ENCODE peak calls at places on chromosome 20, in four cellular contexts. R, T, C and A are unnamed samples.

GRCh38 chr20:41181567-41181966 is 44.2 kb downstream of the PLCG1 start:
- DNase-seq in R (no peak), T (no peak), C (no peak), A (no peak)

GRCh38 chr20:48478370-48478769 is 349.4 kb downstream of the PREX1 start:
- DNase-seq in R (no peak), T (no peak), C (no peak), A (no peak)

GRCh38 chr20:44109951-44110361 is 77.0 kb downstream of the JPH2 start:
- DNase-seq in R (no peak), T (no peak), C (no peak), A (no peak)

GRCh38 chr20:62410742-62411478 is 3.8 kb upstream of the CABLES2 start:
- DNase-seq in R (no peak), T (no peak), C (no peak), A (no peak)

GRCh38 chr20:6533828-6534388 is 233.6 kb upstream of the BMP2 start:
- DNase-seq in R (no peak), T (no peak), C (no peak), A (no peak)

GRCh38 chr20:29878777-29879442 is 1378.6 kb upstream of the DEFB115 start:
- DNase-seq in R (no peak), T (no peak), C (no peak), A (no peak)

GRCh38 chr20:20864346-20865096 is 152.1 kb upstream of the RALGAPA2 start:
- DNase-seq in R (no peak), T (no peak), C (no peak), A (peak; percentile 39)

GRCh38 chr20:58362117-58362516 is 26.9 kb upstream of the VAPB start:
- DNase-seq in R (no peak), T (no peak), C (no peak), A (no peak)

GRCh38 chr20:22578221-22579118 is 5.9 kb downstream of the FOXA2 start:
- DNase-seq in R (peak; percentile 21), T (no peak), C (no peak), A (no peak)

GRCh38 chr20:18657575-18657974 is 69.7 kb downstream of the DTD1 start:
- DNase-seq in R (no peak), T (no peak), C (no peak), A (no peak)

GRCh38 chr20:34512955-34513419 is 3.2 kb upstream of the DYNLRB1 start:
- DNase-seq in R (no peak), T (no peak), C (no peak), A (no peak)

GRCh38 chr20:56449459-56449858 is 19.0 kb upstream of the RTF2 start:
- DNase-seq in R (no peak), T (no peak), C (no peak), A (no peak)

GRCh38 chr20:20233041-20233514 is 134.8 kb upstream of the INSM1 start:
- DNase-seq in R (no peak), T (no peak), C (no peak), A (no peak)

GRCh38 chr20:32325706-32326506 is 32.2 kb upstream of the ASXL1 start:
- DNase-seq in R (no peak), T (no peak), C (no peak), A (no peak)

GRCh38 chr20:44747166-44748004 is 1.7 kb downstream of the KCNK15 start:
- DNase-seq in R (peak; percentile 82), T (peak; percentile 86), C (peak; percentile 76), A (peak; percentile 73)

GRCh38 chr20:1819311-1820136 is 75.7 kb upstream of the SIRPA start:
- DNase-seq in R (no peak), T (peak; percentile 18), C (no peak), A (no peak)